ENCODE peak calls at places on chromosome 21, in six cellular contexts. M is foreskin keratinocyte; I is colonic mucosa; P is bronchial epithelial cell; L is T follicular helper cell; Y is effector memory CD4-positive, alpha-beta T cell. Z is an unnamed sample.

GRCh38 chr21:45299864-45300785 is 12.4 kb upstream of the POFUT2 start:
- DNase-seq in M (no peak), I (no peak), P (no peak), L (no peak), Y (no peak), Z (no peak)

GRCh38 chr21:45130324-45130774 is 56.0 kb downstream of the ADARB1 start:
- DNase-seq in M (peak), I (no peak), P (peak), L (no peak), Y (no peak), Z (peak)

GRCh38 chr21:36693144-36694040 is 5.5 kb upstream of the SIM2 start:
- DNase-seq in M (no peak), I (no peak), P (no peak), L (no peak), Y (no peak), Z (no peak)

GRCh38 chr21:33789697-33790096 is 125.9 kb downstream of the ATP5PO start:
- DNase-seq in M (no peak), I (no peak), P (peak), L (no peak), Y (no peak), Z (peak)

GRCh38 chr21:28516996-28517592 is 475.6 kb downstream of the LTN1 start:
- DNase-seq in M (no peak), I (peak), P (peak), L (peak), Y (peak), Z (peak)

GRCh38 chr21:42586406-42586805 is 67.0 kb upstream of the PDE9A start:
- DNase-seq in M (no peak), I (no peak), P (no peak), L (no peak), Y (no peak), Z (no peak)

GRCh38 chr21:31354604-31355443 is 10.8 kb upstream of the TIAM1 start:
- DNase-seq in M (peak), I (no peak), P (peak), L (peak), Y (peak), Z (no peak)

GRCh38 chr21:34693192-34693810 is 24.5 kb downstream of the CLIC6 start:
- DNase-seq in M (no peak), I (peak), P (peak), L (peak), Y (no peak), Z (peak)

GRCh38 chr21:14070049-14070893 is 140.5 kb downstream of the LIPI start:
- DNase-seq in M (no peak), I (no peak), P (no peak), L (no peak), Y (no peak), Z (no peak)

GRCh38 chr21:38475519-38475918 is 22.8 kb downstream of the ERG start:
- DNase-seq in M (no peak), I (no peak), P (no peak), L (no peak), Y (no peak), Z (no peak)

Z was measured in endothelial cell of umbilical vein.